ENCODE peak calls at places on chromosomes 3 and 15, in ten cellular contexts. One of them, this sample, is unnamed.

GRCh38 chr3:143123353-143123974 is 3.9 kb downstream of the CHST2 start:
- DNase-seq in thoracic aorta: no peak
- DNase-seq in vagina: no peak
- DNase-seq in body of pancreas: no peak
- DNase-seq in IMR-90: no peak
- DNase-seq in upper lobe of right lung: no peak
- DNase-seq in uterus: no peak
- DNase-seq in mammary epithelial cell: no peak
- DNase-seq in OCI-LY7: no peak
- DNase-seq in GM06990: peak
- DNase-seq in this sample: no peak

GRCh38 chr15:23642413-23643044 is 5.1 kb downstream of the MAGEL2 start:
- DNase-seq in mammary epithelial cell: peak
- DNase-seq in upper lobe of right lung: peak
- DNase-seq in IMR-90: peak
- DNase-seq in body of pancreas: peak
- DNase-seq in OCI-LY7: peak
- DNase-seq in thoracic aorta: no peak
- DNase-seq in uterus: peak
- DNase-seq in GM06990: no peak
- DNase-seq in vagina: no peak
- DNase-seq in this sample: peak

GRCh38 chr3:159751141-159751540 is 237.5 kb upstream of the IL12A start:
- DNase-seq in mammary epithelial cell: no peak
- DNase-seq in uterus: no peak
- DNase-seq in thoracic aorta: no peak
- DNase-seq in vagina: no peak
- DNase-seq in upper lobe of right lung: no peak
- DNase-seq in OCI-LY7: no peak
- DNase-seq in IMR-90: peak
- DNase-seq in body of pancreas: no peak
- DNase-seq in GM06990: no peak
- DNase-seq in this sample: no peak

GRCh38 chr3:11592460-11593298 is 51.0 kb downstream of the VGLL4 start:
- DNase-seq in GM06990: no peak
- DNase-seq in body of pancreas: no peak
- DNase-seq in OCI-LY7: no peak
- DNase-seq in uterus: peak
- DNase-seq in upper lobe of right lung: no peak
- DNase-seq in mammary epithelial cell: peak
- DNase-seq in IMR-90: peak
- DNase-seq in vagina: no peak
- DNase-seq in thoracic aorta: no peak
- DNase-seq in this sample: no peak

GRCh38 chr3:66538390-66538789 is 37.6 kb upstream of the LRIG1 start:
- DNase-seq in mammary epithelial cell: no peak
- DNase-seq in GM06990: no peak
- DNase-seq in vagina: no peak
- DNase-seq in uterus: no peak
- DNase-seq in thoracic aorta: no peak
- DNase-seq in upper lobe of right lung: no peak
- DNase-seq in body of pancreas: no peak
- DNase-seq in OCI-LY7: no peak
- DNase-seq in IMR-90: no peak
- DNase-seq in this sample: no peak

GRCh38 chr15:65372787-65373067 is 5.1 kb downstream of the IGDCC3 start:
- DNase-seq in uterus: no peak
- DNase-seq in OCI-LY7: no peak
- DNase-seq in thoracic aorta: no peak
- DNase-seq in IMR-90: no peak
- DNase-seq in upper lobe of right lung: no peak
- DNase-seq in mammary epithelial cell: no peak
- DNase-seq in vagina: no peak
- DNase-seq in GM06990: no peak
- DNase-seq in body of pancreas: no peak
- DNase-seq in this sample: no peak

GRCh38 chr3:64595253-64595694 is 92.5 kb downstream of the ADAMTS9 start:
- DNase-seq in uterus: peak
- DNase-seq in IMR-90: peak
- DNase-seq in body of pancreas: peak
- DNase-seq in OCI-LY7: no peak
- DNase-seq in mammary epithelial cell: peak
- DNase-seq in upper lobe of right lung: no peak
- DNase-seq in GM06990: no peak
- DNase-seq in thoracic aorta: no peak
- DNase-seq in vagina: no peak
- DNase-seq in this sample: peak

GRCh38 chr3:20905210-20905805 is 719.3 kb upstream of the SGO1 start:
- DNase-seq in OCI-LY7: no peak
- DNase-seq in GM06990: no peak
- DNase-seq in thoracic aorta: no peak
- DNase-seq in vagina: no peak
- DNase-seq in uterus: no peak
- DNase-seq in mammary epithelial cell: peak
- DNase-seq in upper lobe of right lung: no peak
- DNase-seq in IMR-90: no peak
- DNase-seq in body of pancreas: no peak
- DNase-seq in this sample: no peak

GRCh38 chr15:80228959-80229610 is 22.9 kb downstream of the CTXND1 start:
- DNase-seq in IMR-90: peak
- DNase-seq in vagina: no peak
- DNase-seq in thoracic aorta: no peak
- DNase-seq in upper lobe of right lung: peak
- DNase-seq in GM06990: no peak
- DNase-seq in body of pancreas: no peak
- DNase-seq in OCI-LY7: no peak
- DNase-seq in mammary epithelial cell: peak
- DNase-seq in uterus: no peak
- DNase-seq in this sample: peak

GRCh38 chr3:146640955-146641867 is 36.1 kb upstream of the PLSCR5 start:
- DNase-seq in uterus: no peak
- DNase-seq in mammary epithelial cell: peak
- DNase-seq in thoracic aorta: no peak
- DNase-seq in upper lobe of right lung: no peak
- DNase-seq in OCI-LY7: peak
- DNase-seq in GM06990: no peak
- DNase-seq in body of pancreas: peak
- DNase-seq in vagina: no peak
- DNase-seq in IMR-90: peak
- DNase-seq in this sample: peak

GRCh38 chr3:159964166-159964973 is 24.3 kb upstream of the IL12A start:
- DNase-seq in OCI-LY7: no peak
- DNase-seq in mammary epithelial cell: peak
- DNase-seq in body of pancreas: no peak
- DNase-seq in upper lobe of right lung: no peak
- DNase-seq in GM06990: peak
- DNase-seq in vagina: no peak
- DNase-seq in IMR-90: peak
- DNase-seq in uterus: no peak
- DNase-seq in thoracic aorta: no peak
- DNase-seq in this sample: peak

GRCh38 chr3:114453296-114453888 is 159.6 kb downstream of the TIGIT start:
- DNase-seq in body of pancreas: no peak
- DNase-seq in OCI-LY7: no peak
- DNase-seq in uterus: no peak
- DNase-seq in upper lobe of right lung: no peak
- DNase-seq in thoracic aorta: no peak
- DNase-seq in mammary epithelial cell: no peak
- DNase-seq in IMR-90: no peak
- DNase-seq in vagina: no peak
- DNase-seq in GM06990: no peak
- DNase-seq in this sample: no peak

GRCh38 chr3:114452176-114452744 is 158.4 kb downstream of the TIGIT start:
- DNase-seq in uterus: no peak
- DNase-seq in IMR-90: peak
- DNase-seq in GM06990: no peak
- DNase-seq in mammary epithelial cell: no peak
- DNase-seq in OCI-LY7: peak
- DNase-seq in vagina: no peak
- DNase-seq in thoracic aorta: no peak
- DNase-seq in upper lobe of right lung: no peak
- DNase-seq in body of pancreas: no peak
- DNase-seq in this sample: no peak

GRCh38 chr3:114456742-114457141 is 162.9 kb downstream of the TIGIT start:
- DNase-seq in GM06990: peak
- DNase-seq in thoracic aorta: no peak
- DNase-seq in vagina: no peak
- DNase-seq in uterus: no peak
- DNase-seq in IMR-90: no peak
- DNase-seq in OCI-LY7: peak
- DNase-seq in mammary epithelial cell: no peak
- DNase-seq in upper lobe of right lung: no peak
- DNase-seq in body of pancreas: no peak
- DNase-seq in this sample: no peak

GRCh38 chr3:114455432-114455831 is 161.6 kb downstream of the TIGIT start:
- DNase-seq in uterus: no peak
- DNase-seq in upper lobe of right lung: no peak
- DNase-seq in body of pancreas: no peak
- DNase-seq in GM06990: no peak
- DNase-seq in OCI-LY7: no peak
- DNase-seq in IMR-90: no peak
- DNase-seq in vagina: no peak
- DNase-seq in thoracic aorta: no peak
- DNase-seq in mammary epithelial cell: no peak
- DNase-seq in this sample: no peak

DNA sequence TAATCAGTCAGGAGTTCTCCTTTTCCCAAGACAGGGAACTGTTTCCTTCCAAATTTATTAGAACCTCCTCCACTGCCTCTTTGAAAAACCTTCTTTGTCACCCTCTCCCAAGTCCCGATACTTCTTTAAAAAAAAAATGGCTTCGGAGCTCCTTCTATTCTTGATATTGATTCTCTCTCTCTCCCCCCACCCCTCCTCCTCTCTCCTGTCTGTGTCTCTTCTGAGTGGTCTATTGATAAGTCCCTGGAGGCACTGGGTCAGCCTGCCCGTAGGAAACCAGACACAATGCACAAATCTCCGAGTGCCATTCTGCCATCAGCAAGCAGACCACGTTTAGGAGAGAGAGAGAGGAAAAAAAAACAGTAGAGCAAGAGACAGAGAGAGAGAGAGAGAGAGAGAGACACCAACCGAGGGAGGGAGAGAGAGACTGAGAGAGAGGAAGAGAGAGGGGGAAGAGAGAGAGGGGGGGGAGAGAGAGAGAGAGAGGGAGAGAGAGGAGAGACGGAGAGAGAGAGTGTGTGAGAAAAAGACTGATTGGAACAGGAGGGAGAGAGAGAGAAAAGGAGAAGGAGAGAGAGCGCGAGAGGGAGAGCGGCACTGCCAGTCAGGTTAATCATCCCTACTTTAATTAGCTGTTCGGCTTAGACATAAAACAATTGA is 160.9 kb downstream of the TIGIT start:
- DNase-seq in mammary epithelial cell: peak
- DNase-seq in vagina: no peak
- DNase-seq in thoracic aorta: no peak
- DNase-seq in upper lobe of right lung: no peak
- DNase-seq in OCI-LY7: peak
- DNase-seq in uterus: no peak
- DNase-seq in IMR-90: no peak
- DNase-seq in GM06990: peak
- DNase-seq in body of pancreas: no peak
- DNase-seq in this sample: no peak
- TF ChIP-seq CTCF in mammary epithelial cell: no peak
- TF ChIP-seq CTCF in vagina: peak
- TF ChIP-seq CTCF in thoracic aorta: no peak
- TF ChIP-seq CTCF in upper lobe of right lung: peak
- TF ChIP-seq CTCF in OCI-LY7: peak
- TF ChIP-seq CTCF in uterus: peak
- TF ChIP-seq CTCF in IMR-90: no peak
- TF ChIP-seq CTCF in GM06990: no peak
- TF ChIP-seq CTCF in body of pancreas: peak
- TF ChIP-seq CTCF in this sample: no peak

DNA sequence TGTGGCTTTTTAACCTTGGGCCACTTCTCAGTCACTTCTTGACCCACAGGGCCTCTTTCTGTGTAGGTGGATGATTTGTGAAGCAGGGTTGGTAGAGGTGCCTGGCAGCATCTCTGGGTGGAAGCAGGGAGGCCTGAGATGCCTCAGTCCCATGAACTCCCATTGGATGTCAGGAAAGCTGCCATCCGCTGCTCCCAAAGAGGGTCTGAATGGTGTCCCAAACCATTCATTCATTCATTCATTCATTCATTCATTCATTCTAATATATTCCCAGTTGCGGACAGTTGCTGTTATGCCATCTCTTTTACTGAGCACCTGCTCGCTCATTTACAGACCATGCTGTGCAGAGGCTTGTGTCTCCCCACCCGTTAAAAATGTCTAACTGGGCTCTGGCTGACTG is 98.7 kb downstream of the CHDH start:
- DNase-seq in mammary epithelial cell: no peak
- DNase-seq in thoracic aorta: no peak
- DNase-seq in vagina: no peak
- DNase-seq in IMR-90: no peak
- DNase-seq in OCI-LY7: no peak
- DNase-seq in body of pancreas: no peak
- DNase-seq in GM06990: no peak
- DNase-seq in upper lobe of right lung: no peak
- DNase-seq in uterus: no peak
- DNase-seq in this sample: no peak
- H3K4me3 ChIP-seq in mammary epithelial cell: no peak
- H3K4me3 ChIP-seq in thoracic aorta: no peak
- H3K4me3 ChIP-seq in vagina: no peak
- H3K4me3 ChIP-seq in IMR-90: no peak
- H3K4me3 ChIP-seq in OCI-LY7: no peak
- H3K4me3 ChIP-seq in body of pancreas: no peak
- H3K4me3 ChIP-seq in GM06990: no peak
- H3K4me3 ChIP-seq in upper lobe of right lung: no peak
- H3K4me3 ChIP-seq in uterus: no peak
- H3K4me3 ChIP-seq in this sample: no peak

GRCh38 chr15:32651229-32651837 is 9.8 kb downstream of the SCG5 start:
- DNase-seq in upper lobe of right lung: no peak
- DNase-seq in IMR-90: peak
- DNase-seq in body of pancreas: peak
- DNase-seq in OCI-LY7: peak
- DNase-seq in mammary epithelial cell: peak
- DNase-seq in GM06990: no peak
- DNase-seq in uterus: no peak
- DNase-seq in thoracic aorta: no peak
- DNase-seq in vagina: no peak
- DNase-seq in this sample: no peak
- TF ChIP-seq CTCF in upper lobe of right lung: peak
- TF ChIP-seq CTCF in IMR-90: peak
- TF ChIP-seq CTCF in body of pancreas: peak
- TF ChIP-seq CTCF in OCI-LY7: peak
- TF ChIP-seq CTCF in mammary epithelial cell: peak
- TF ChIP-seq CTCF in GM06990: peak
- TF ChIP-seq CTCF in uterus: peak
- TF ChIP-seq CTCF in thoracic aorta: peak
- TF ChIP-seq CTCF in vagina: peak
- TF ChIP-seq CTCF in this sample: peak

DNA sequence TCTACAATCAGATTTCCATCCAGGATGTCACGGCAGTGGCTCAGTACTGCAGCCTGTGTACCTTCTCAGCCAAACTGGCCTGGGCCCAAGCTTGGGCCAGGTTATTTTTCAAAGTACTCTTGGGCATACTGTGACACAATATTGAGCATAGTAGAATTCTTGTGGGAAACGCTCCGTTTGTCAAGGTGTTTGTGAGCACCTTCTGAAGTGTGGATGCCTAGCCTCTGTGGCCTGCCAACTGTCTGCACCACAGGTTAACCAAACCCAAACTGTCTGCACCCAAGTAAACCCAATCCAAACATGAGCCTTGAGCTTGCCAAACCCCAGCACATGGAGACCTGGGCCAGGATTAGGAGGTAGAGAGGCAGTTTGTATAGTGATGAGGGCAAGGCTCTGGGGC is 25.4 kb downstream of the CTDSPL start:
- DNase-seq in IMR-90: no peak
- DNase-seq in mammary epithelial cell: no peak
- DNase-seq in vagina: no peak
- DNase-seq in OCI-LY7: no peak
- DNase-seq in upper lobe of right lung: peak
- DNase-seq in thoracic aorta: no peak
- DNase-seq in uterus: no peak
- DNase-seq in body of pancreas: peak
- DNase-seq in GM06990: no peak
- DNase-seq in this sample: no peak
- H3K4me3 ChIP-seq in IMR-90: no peak
- H3K4me3 ChIP-seq in mammary epithelial cell: no peak
- H3K4me3 ChIP-seq in vagina: no peak
- H3K4me3 ChIP-seq in OCI-LY7: no peak
- H3K4me3 ChIP-seq in upper lobe of right lung: no peak
- H3K4me3 ChIP-seq in thoracic aorta: no peak
- H3K4me3 ChIP-seq in uterus: no peak
- H3K4me3 ChIP-seq in body of pancreas: no peak
- H3K4me3 ChIP-seq in GM06990: no peak
- H3K4me3 ChIP-seq in this sample: no peak

This sample was measured in astrocyte of the cerebellum.